ENCODE peak calls at places on chromosomes 6 and 20, in five cellular contexts. H is lung, M is A172, Y is right cardiac atrium, Z is stomach. T is an unnamed sample.

GRCh38 chr20:59812286-59813125 is 120.9 kb downstream of the SYCP2 start:
- DNase-seq in H (peak), M (no peak), Y (no peak), Z (peak), T (no peak)

GRCh38 chr6:104572901-104573300 is 286.8 kb downstream of the HACE1 start:
- DNase-seq in H (no peak), M (no peak), Y (no peak), Z (no peak), T (no peak)

GRCh38 chr6:132142768-132143167 is 191.6 kb upstream of the CCN2 start:
- DNase-seq in H (no peak), M (no peak), Y (no peak), Z (no peak), T (no peak)

GRCh38 chr6:33008944-33009861 is at the start of gene HLA-DOA:
- DNase-seq in H (no peak), M (peak), Y (no peak), Z (no peak), T (no peak)

GRCh38 chr20:35663813-35664543 is 722 bp downstream of the CPNE1 start:
- DNase-seq in H (peak), M (peak), Y (no peak), Z (peak), T (peak)

GRCh38 chr6:12097791-12098190 is 85.7 kb downstream of the HIVEP1 start:
- DNase-seq in H (no peak), M (no peak), Y (no peak), Z (no peak), T (no peak)

GRCh38 chr20:31840906-31841816 is 4.2 kb downstream of the FOXS1 start:
- DNase-seq in H (no peak), M (no peak), Y (peak), Z (no peak), T (no peak)

GRCh38 chr6:121932071-121933009 is 467.1 kb upstream of the HSF2 start:
- DNase-seq in H (no peak), M (peak), Y (peak), Z (no peak), T (no peak)

GRCh38 chr20:9071976-9072726 is 3.3 kb downstream of the PLCB4 start:
- DNase-seq in H (no peak), M (peak), Y (no peak), Z (no peak), T (no peak)

GRCh38 chr6:109373762-109374161 is 8.5 kb downstream of the CD164 start:
- DNase-seq in H (no peak), M (no peak), Y (no peak), Z (no peak), T (no peak)

GRCh38 chr6:121614115-121614514 is 178.7 kb downstream of the GJA1 start:
- DNase-seq in H (no peak), M (no peak), Y (no peak), Z (no peak), T (no peak)

GRCh38 chr6:21263531-21264287 is 329.8 kb upstream of the SOX4 start:
- DNase-seq in H (no peak), M (peak), Y (no peak), Z (no peak), T (no peak)

GRCh38 chr6:108947114-108947854 is 99.1 kb downstream of the ARMC2 start:
- DNase-seq in H (no peak), M (no peak), Y (no peak), Z (no peak), T (no peak)

GRCh38 chr6:155079985-155080452 is 84.9 kb downstream of the TIAM2 start:
- DNase-seq in H (no peak), M (no peak), Y (no peak), Z (no peak), T (no peak)

GRCh38 chr20:63574156-63574828 is at the start of gene HELZ2:
- DNase-seq in H (peak), M (peak), Y (peak), Z (peak), T (peak)

GRCh38 chr20:32607324-32607723 is 22.2 kb upstream of the NOL4L start:
- DNase-seq in H (no peak), M (no peak), Y (no peak), Z (no peak), T (no peak)

GRCh38 chr6:129701721-129702455 is 8.1 kb downstream of the ARHGAP18 start:
- DNase-seq in H (no peak), M (no peak), Y (no peak), Z (no peak), T (no peak)